ENCODE peak calls at places on chromosomes 1 and 21, in six cellular contexts. W is choroid plexus epithelial cell, A is omental fat pad, O is MM.1S, P is Peyer's patch, L is heart left ventricle. U is an unnamed sample.

GRCh38 chr21:15849925-15850324 is 120.1 kb downstream of the USP25 start:
- DNase-seq in L (no peak), A (no peak), W (no peak), P (no peak), O (no peak), U (no peak)

GRCh38 chr1:8142955-8143629 is 117.0 kb upstream of the ERRFI1 start:
- DNase-seq in P (no peak), A (no peak), L (no peak), W (peak), O (no peak), U (no peak)

GRCh38 chr1:113759341-113760101 is at the start of gene PHTF1:
- DNase-seq in P (peak), O (peak), L (peak), W (peak), A (peak), U (peak)

GRCh38 chr1:182549346-182549745 is 39.7 kb downstream of the RNASEL start:
- DNase-seq in W (no peak), P (no peak), A (no peak), L (no peak), O (no peak), U (no peak)

GRCh38 chr1:25653558-25653957 is 37.0 kb downstream of the MAN1C1 start:
- DNase-seq in O (no peak), L (no peak), P (no peak), A (no peak), W (no peak), U (no peak)

GRCh38 chr1:200787896-200788387 is 49.2 kb downstream of the CAMSAP2 start:
- DNase-seq in O (no peak), W (no peak), P (no peak), L (no peak), A (no peak), U (no peak)

GRCh38 chr1:229714964-229715603 is 89.0 kb downstream of the URB2 start:
- DNase-seq in P (peak), O (peak), A (no peak), L (no peak), W (no peak), U (no peak)

GRCh38 chr21:35050348-35051286 is 1.5 kb upstream of the RUNX1 start:
- DNase-seq in W (no peak), O (peak), L (no peak), P (no peak), A (no peak), U (peak)

GRCh38 chr1:22681564-22682276 is 28.7 kb downstream of the C1QB start:
- DNase-seq in L (no peak), A (no peak), O (no peak), W (no peak), P (no peak), U (no peak)

GRCh38 chr1:41032147-41032546 is 10.6 kb upstream of the SLFNL1 start:
- DNase-seq in P (no peak), W (no peak), A (no peak), L (no peak), O (no peak), U (no peak)

GRCh38 chr1:41041866-41042265 is 20.3 kb upstream of the SLFNL1 start:
- DNase-seq in W (peak), P (no peak), A (no peak), L (no peak), O (no peak), U (no peak)

GRCh38 chr1:41037116-41037903 is 15.8 kb upstream of the SLFNL1 start:
- DNase-seq in A (no peak), P (no peak), W (no peak), O (no peak), L (no peak), U (no peak)

GRCh38 chr1:41033272-41033671 is 11.7 kb upstream of the SLFNL1 start:
- DNase-seq in W (no peak), P (no peak), A (no peak), O (no peak), L (no peak), U (no peak)

DNA sequence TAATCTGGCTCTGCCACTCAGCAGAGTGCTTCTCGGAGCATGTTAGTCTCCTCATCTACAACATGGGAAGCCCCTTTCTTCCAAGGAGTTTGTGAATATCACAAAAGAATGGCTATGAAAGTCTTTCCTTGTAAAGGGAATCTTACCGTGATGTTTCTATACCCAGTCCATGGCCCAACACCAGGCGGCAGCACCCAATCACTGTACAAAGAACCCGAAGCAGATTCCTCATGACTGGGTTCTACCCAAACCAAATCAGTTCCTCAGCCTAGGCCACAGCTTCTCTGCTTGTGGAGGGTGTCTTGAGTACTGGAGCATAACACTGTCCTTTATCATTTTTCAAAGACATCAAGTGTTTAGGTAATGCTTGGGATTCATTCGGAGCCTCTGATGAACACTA is 16.6 kb upstream of the SLFNL1 start:
- DNase-seq in O (no peak), L (no peak), A (no peak), P (no peak), W (no peak), U (no peak)
- TF ChIP-seq CTCF in O (no peak), L (no peak), A (no peak), P (no peak), W (peak), U (no peak)

DNA sequence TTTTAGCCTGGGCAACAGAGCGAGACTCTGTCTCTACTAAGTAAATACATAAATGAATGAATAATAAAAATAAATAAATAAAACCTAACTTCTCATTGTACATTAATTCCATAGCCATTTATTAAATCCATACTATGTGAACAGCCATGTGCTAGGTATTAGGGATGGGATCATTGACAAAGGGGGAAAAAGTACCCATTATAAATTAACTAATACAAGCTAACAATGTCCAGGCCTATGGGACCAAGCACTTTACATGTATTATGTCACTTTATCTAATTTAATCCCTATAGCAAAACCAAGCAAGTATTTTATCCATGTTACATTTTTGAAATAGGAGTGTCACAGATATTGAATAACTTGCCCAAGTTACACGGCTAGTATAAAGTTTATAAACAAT is 2.6 kb upstream of the CDC7 start:
- DNase-seq in L (no peak), A (no peak), W (no peak), O (no peak), P (no peak), U (no peak)
- TF ChIP-seq CTCF in L (no peak), A (no peak), W (no peak), O (no peak), P (no peak), U (no peak)

DNA sequence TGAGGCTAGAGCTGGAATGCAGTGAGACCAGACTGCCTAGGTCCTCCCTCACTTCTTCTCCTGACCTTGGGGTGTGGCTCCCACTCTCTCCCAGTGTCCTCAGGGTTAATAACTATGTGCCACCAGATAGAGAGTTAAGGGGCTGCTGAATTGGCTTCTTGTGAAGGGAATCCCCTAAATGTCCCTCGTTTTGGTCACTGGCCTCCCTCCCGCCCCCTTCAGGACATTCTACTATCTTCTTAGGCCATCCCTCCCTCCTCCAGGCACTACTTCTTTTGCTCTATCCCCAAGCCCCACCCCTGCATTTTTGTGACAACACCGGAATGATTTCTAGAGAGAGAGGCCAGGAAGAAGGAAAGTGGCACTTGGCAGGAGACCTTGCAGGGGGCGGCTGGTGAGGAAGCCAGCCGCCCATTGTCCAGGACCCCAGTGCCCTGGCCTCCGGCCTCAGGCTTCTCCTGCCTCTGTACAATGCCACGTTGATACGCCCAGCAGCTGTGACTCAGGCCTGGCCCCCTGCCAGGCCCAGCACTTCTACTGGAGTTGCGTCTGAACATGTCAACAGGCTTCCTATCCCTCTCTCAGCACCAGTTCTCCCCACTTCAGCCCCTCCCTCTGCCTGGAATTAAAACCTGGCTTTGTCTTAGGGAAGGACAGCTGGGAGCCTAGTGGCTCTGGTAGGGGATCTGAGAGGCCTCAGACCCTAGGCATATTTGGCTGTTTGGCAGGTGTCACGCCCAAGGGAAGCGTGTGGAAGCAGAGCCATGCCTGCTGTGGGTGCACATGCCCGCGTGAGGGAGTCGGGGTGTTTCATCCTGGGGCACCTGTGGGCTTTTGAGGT is 9.1 kb downstream of the LMNA start:
- DNase-seq in W (peak), L (peak), A (peak), P (peak), O (no peak), U (no peak)
- TF ChIP-seq CTCF in W (peak), L (no peak), A (no peak), P (peak), O (peak), U (peak)

DNA sequence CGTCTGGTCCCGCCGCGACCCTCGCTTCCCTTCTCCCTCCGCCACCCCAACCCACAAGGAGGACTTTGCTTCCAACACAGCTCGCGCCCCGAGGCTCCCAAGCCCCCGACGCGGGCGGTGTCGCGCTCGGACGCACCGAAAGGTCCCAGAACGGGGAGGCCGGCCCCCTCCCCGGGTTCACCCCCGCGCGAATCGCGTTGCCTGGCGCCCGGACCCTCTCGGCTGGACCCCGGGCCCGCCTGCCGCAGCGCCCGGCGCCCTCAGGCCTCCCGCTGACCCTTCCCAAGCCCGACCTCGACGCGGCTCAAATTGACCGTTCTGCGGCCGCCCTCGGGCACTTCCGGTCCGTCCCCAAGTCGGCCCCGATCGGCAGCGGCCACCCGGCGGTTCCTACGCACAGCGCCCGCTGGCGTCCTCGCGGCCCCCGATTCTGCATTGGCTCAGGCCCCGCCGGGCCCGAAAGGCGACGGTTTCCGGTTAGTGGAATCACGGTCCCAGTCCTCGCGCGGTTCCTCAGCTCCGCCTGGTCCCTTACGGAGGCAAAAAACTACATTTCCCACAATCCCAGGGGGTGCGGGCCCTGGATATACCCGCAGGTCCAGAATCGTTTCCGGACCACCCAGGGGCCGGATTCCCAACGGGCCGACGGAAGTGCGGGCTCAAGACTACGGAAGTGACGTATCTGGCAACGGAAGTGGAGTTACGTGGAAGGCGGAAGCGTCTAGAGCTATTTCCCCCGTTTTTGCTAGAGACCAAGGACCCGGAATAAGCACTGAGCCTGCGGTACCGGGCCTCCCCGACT is at the start of gene AURKAIP1:
- DNase-seq in P (peak), L (peak), A (peak), W (peak), O (peak), U (peak)
- TF ChIP-seq CTCF in P (peak), L (no peak), A (no peak), W (peak), O (peak), U (peak)

DNA sequence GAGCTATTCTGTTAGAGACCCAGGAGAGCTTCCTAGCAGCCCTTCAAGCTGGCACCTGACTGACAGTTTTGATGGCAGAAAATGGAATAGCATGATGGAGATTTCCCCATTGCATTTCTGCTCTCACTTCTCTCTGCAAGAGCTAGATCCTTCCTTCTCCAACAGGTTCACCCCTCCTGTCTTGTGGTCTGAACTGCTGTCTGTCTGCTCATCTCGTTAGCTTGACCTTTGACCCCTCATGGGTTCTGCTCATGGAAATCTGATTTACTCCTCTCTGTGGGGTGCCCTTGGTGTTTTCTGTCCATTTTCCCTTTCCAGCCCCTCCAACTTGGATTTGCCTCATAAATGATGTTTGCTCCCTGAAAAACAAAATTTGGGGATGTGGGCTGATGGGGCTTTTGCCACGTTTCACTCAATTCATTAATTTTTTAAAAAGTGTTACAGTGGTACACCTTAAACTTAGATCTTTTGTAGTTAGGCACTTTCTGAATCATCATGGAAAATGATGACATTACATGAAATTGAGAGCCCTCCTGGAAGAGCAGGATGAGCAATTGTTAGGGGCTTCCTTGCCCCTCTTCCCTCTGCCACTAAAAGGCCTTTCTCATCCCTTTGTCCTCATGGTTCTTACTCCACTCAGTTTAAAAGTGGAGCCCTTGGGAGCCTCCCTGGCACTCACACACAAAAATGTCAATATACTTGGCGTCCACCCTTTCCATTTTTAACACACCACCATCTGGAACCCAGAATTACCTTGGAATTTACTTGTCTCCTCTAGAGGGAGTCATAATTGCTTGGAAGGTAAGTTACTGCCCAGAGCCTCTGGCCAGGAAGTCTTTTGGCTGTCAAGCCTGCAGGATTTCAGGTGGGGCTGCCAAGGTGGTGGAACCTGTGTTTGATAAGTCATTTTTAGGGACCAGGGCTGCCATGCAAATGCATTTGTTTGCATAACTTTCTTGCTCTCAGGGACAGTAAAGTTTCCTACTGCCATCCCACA is 31.9 kb upstream of the IL19 start:
- DNase-seq in L (no peak), A (no peak), W (peak), O (peak), P (no peak), U (no peak)
- TF ChIP-seq CTCF in L (no peak), A (no peak), W (peak), O (peak), P (peak), U (no peak)

DNA sequence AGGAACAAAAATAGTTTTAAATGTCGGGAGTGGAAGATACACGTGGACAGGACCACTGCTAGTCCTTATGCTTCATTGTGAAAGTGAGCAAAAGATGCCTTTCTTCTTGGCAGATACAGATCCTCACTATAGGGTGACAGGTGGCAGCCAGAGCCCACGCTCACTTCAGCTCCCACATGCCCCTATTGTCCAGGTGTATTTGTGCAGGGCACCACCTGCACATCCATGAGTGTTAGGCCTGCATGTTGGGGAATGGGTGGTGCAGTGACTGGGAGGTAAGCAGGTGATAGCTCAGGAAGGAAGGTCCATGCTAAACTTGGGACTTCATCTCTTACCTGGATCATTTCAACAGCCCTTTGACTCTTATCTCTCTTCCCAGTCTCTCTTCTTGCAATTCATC is 27.4 kb downstream of the SLC5A9 start:
- DNase-seq in O (no peak), W (no peak), A (no peak), L (no peak), P (no peak), U (no peak)
- TF ChIP-seq CTCF in O (peak), W (no peak), A (no peak), L (no peak), P (peak), U (no peak)

DNA sequence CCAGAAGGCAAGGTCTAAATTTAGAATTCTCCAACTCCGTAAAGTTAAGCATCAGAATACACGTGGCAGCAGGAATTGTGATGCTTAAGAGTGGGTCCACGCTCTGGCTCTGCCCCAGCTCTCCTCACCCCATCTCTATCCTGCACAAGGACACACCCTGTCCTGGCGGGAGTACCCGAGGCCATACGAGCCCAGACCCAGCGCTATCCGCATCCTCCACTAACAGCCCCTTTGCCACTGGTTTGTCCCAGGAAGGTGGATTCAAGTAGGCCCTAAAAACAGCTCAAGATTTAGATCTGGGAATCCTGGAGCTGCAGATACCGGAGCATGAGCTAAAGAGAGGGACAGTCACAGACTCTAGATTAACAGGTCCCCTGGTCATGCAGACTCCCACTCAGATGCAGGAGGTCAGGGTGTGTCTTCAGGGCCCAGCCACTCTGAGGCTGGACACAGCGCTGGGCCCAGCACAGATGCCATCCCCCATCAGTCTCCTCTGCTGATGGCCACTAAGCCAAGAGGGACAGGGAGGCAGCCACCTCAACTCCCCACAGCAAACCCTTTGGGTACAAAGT is 393.3 kb downstream of the NPHP4 start:
- DNase-seq in W (no peak), O (no peak), P (no peak), L (no peak), A (no peak), U (no peak)
- TF ChIP-seq CTCF in W (no peak), O (no peak), P (no peak), L (no peak), A (no peak), U (no peak)